ENCODE peak calls at places on chromosomes 1 and 21, in seven cellular contexts. N, A, Z, W, B, J and O are unnamed samples.
A peak's percentile ranks its signal among the peaks of the same experiment; 100 is the strongest.

GRCh38 chr1:112881742-112882127 is 74.3 kb downstream of the SLC16A1 start:
- DNase-seq in N (no peak), Z (no peak), B (no peak), A (no peak), W (no peak), J (no peak), O (no peak)

GRCh38 chr1:234186037-234186688 is 187.1 kb upstream of the COA6 start:
- DNase-seq in A (peak; percentile 88), J (no peak), Z (no peak), B (no peak), N (no peak), W (no peak), O (no peak)

GRCh38 chr1:181081399-181081798 is 7.1 kb upstream of the IER5 start:
- DNase-seq in A (no peak), Z (no peak), N (no peak), B (no peak), J (no peak), W (no peak), O (no peak)

GRCh38 chr1:153869486-153869885 is 53.3 kb downstream of the GATAD2B start:
- DNase-seq in Z (no peak), B (no peak), W (no peak), N (no peak), A (no peak), J (no peak), O (no peak)

GRCh38 chr1:94068831-94069648 is 51.9 kb downstream of the ABCA4 start:
- DNase-seq in N (no peak), A (no peak), W (no peak), B (no peak), Z (no peak), J (no peak), O (no peak)

GRCh38 chr1:83901547-83902155 is 97.3 kb downstream of the TTLL7 start:
- DNase-seq in W (no peak), N (no peak), A (no peak), B (no peak), J (no peak), Z (no peak), O (no peak)

GRCh38 chr21:17441370-17441769 is 71.5 kb upstream of the CXADR start:
- DNase-seq in W (no peak), N (no peak), J (no peak), Z (no peak), A (no peak), B (no peak), O (no peak)

GRCh38 chr1:239212841-239213240 is 173.5 kb upstream of the CHRM3 start:
- DNase-seq in W (no peak), N (no peak), J (no peak), A (no peak), Z (no peak), B (no peak), O (no peak)

GRCh38 chr1:198856601-198857000 is 217.8 kb downstream of the PTPRC start:
- DNase-seq in B (no peak), W (no peak), N (no peak), A (no peak), J (no peak), Z (no peak), O (no peak)

GRCh38 chr21:25925936-25926335 is 191.2 kb downstream of the GABPA start:
- DNase-seq in N (no peak), A (no peak), J (no peak), Z (no peak), W (no peak), B (no peak), O (no peak)

GRCh38 chr1:233289676-233290075 is 5.8 kb downstream of the PCNX2 start:
- DNase-seq in J (no peak), W (no peak), A (no peak), Z (no peak), N (no peak), B (no peak), O (peak; percentile 90)

GRCh38 chr1:234934611-234935033 is 194.0 kb downstream of the TOMM20 start:
- DNase-seq in A (no peak), W (no peak), J (no peak), B (no peak), Z (no peak), N (no peak), O (peak; percentile 6)

GRCh38 chr1:65105596-65105995 is 42.4 kb upstream of the AK4 start:
- DNase-seq in J (no peak), B (no peak), W (no peak), A (no peak), N (no peak), Z (no peak), O (no peak)

GRCh38 chr1:205916541-205916940 is 26.7 kb downstream of the SLC26A9 start:
- DNase-seq in Z (no peak), A (no peak), N (no peak), B (no peak), W (no peak), J (no peak), O (no peak)

GRCh38 chr1:10960954-10961833 is 51.3 kb upstream of the TARDBP start:
- DNase-seq in N (peak; percentile 64), Z (peak; percentile 71), A (peak; percentile 95), W (peak; percentile 90), B (peak; percentile 68), J (peak; percentile 62), O (peak; percentile 95)

GRCh38 chr1:33110477-33110876 is 29.5 kb downstream of the AZIN2 start:
- DNase-seq in A (no peak), J (no peak), N (no peak), Z (no peak), W (no peak), B (no peak), O (no peak)

DNA sequence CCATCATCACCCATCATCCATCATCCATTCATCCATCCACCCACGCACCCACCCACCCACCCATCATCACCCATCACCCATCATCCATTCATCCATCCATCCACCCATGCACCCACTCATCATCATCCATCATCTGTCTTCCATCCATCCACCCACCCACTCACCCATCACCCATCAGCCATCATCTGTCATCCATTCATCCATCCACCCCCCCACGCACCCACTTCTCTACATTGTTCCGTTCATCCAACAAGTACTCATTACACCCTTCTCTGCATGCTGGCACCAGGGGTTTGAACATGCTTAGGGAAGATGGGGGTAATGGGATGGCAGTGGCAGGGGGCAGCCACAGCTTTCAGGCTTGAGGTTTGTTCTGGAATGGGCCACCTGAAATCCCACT is 82.1 kb downstream of the ADARB1 start:
- DNase-seq in Z (no peak), B (no peak), J (no peak), A (no peak), N (no peak), W (no peak), O (no peak)
- H3K9me3 ChIP-seq in Z (no peaks in the 10 kb centered on the region), B (no peaks in the 10 kb centered on the region), J (no peaks in the 10 kb centered on the region), A (no peaks in the 10 kb centered on the region), N (no peaks in the 10 kb centered on the region), W (no peaks in the 10 kb centered on the region), O (no peaks in the 10 kb centered on the region)

DNA sequence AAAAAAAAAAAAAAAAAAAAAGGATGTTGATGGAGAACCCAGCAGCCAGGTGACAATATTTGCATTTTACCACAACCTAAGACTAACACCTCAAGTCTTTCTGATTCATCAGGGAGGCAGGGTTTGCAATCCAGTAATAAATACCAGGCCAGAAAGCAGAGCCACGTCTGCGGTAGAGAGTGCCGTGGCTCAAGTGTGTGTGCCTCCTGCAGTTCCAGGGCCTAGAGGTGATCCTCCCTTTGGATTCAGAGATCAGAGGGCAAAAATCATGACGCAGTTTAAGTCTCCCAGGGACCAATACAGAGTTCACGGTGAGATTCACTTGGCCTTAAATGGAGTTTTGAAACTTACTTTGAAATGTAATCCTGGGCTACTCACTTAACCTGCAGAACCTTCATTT is 34.9 kb downstream of the TMCO4 start:
- DNase-seq in W (no peak), B (no peak), J (no peak), A (no peak), Z (no peak), N (no peak), O (no peak)
- H3K27ac ChIP-seq in W (no peak overlapping the region), B (no peak overlapping the region), J (no peak overlapping the region), A (no peak overlapping the region), Z (no peak overlapping the region), N (no peak overlapping the region), O (no peak overlapping the region)

GRCh38 chr21:7952648-7953047 is 2568.7 kb upstream of the TPTE start:
- DNase-seq in W (no peak), Z (no peak), N (no peak), J (no peak), A (no peak), B (no peak), O (no peak)
- H3K9me3 ChIP-seq in W (peaks cover 20% of the 10 kb centered on the region), Z (peaks cover 4% of the 10 kb centered on the region), N (peaks cover 28% of the 10 kb centered on the region), J (peaks cover 3% of the 10 kb centered on the region), A (no peaks in the 10 kb centered on the region), B (peaks cover 65% of the 10 kb centered on the region), O (no peaks in the 10 kb centered on the region)

GRCh38 chr1:71154454-71154853 is 73.6 kb upstream of the ZRANB2 start:
- DNase-seq in Z (no peak), B (no peak), A (no peak), J (no peak), W (no peak), N (no peak), O (no peak)

GRCh38 chr1:71157715-71158114 is 76.9 kb upstream of the ZRANB2 start:
- DNase-seq in A (no peak), N (no peak), Z (no peak), B (no peak), J (no peak), W (no peak), O (no peak)

GRCh38 chr1:71157151-71157550 is 76.3 kb upstream of the ZRANB2 start:
- DNase-seq in Z (no peak), J (no peak), B (no peak), N (no peak), A (no peak), W (no peak), O (no peak)

GRCh38 chr1:71156633-71157032 is 75.8 kb upstream of the ZRANB2 start:
- DNase-seq in N (no peak), A (no peak), W (no peak), J (no peak), Z (no peak), B (no peak), O (no peak)
- H3K27ac ChIP-seq in N (no peak overlapping the region), A (no peak overlapping the region), W (no peak overlapping the region), J (no peak overlapping the region), Z (no peak overlapping the region), B (no peak overlapping the region), O (no peak overlapping the region)

GRCh38 chr1:164589961-164590507 is 31.1 kb downstream of the PBX1 start:
- DNase-seq in Z (no peak), N (no peak), A (peak; percentile 80), W (no peak), B (no peak), J (no peak), O (peak; percentile 61)

GRCh38 chr1:164592634-164593033 is 33.6 kb downstream of the PBX1 start:
- DNase-seq in B (no peak), Z (no peak), W (no peak), A (no peak), N (no peak), J (no peak), O (no peak)

GRCh38 chr1:164589408-164589807 is 30.4 kb downstream of the PBX1 start:
- DNase-seq in A (peak; percentile 68), Z (no peak), J (no peak), W (no peak), B (no peak), N (no peak), O (no peak)

GRCh38 chr1:164590592-164590991 is 31.6 kb downstream of the PBX1 start:
- DNase-seq in N (no peak), B (no peak), J (no peak), Z (no peak), W (no peak), A (peak; percentile 2), O (no peak)

GRCh38 chr1:164591858-164592257 is 32.9 kb downstream of the PBX1 start:
- DNase-seq in W (no peak), A (no peak), J (no peak), N (no peak), B (no peak), Z (no peak), O (no peak)
- H3K9me3 ChIP-seq in W (no peaks in the 10 kb centered on the region), A (no peaks in the 10 kb centered on the region), J (no peaks in the 10 kb centered on the region), N (no peaks in the 10 kb centered on the region), B (no peaks in the 10 kb centered on the region), Z (no peaks in the 10 kb centered on the region), O (no peaks in the 10 kb centered on the region)